ENCODE peak calls at places on chromosomes 7 and 10, in eight cellular contexts. J is A549; C is NCI-H1694; W is midbrain; K is BE2C; S is HTR-8/SVneo; L is WTC11; E is activated effector memory CD4-positive, alpha-beta T cell treated with anti-CD3 and anti-CD28 coated beads, Interleukin-2, amount 50 U/mL, for 16 hours. O is an unnamed sample.
A peak's percentile ranks its signal among the peaks of the same experiment; 100 is the strongest.

GRCh38 chr7:31373337-31374289 is 33.1 kb upstream of the NEUROD6 start:
- DNase-seq in S (peak; percentile 47), W (peak; percentile 31), L (peak; percentile 74), K (peak; percentile 56), E (no peak), C (peak; percentile 83), J (peak; percentile 78), O (peak; percentile 54)

GRCh38 chr7:154975984-154976383 is 26.9 kb downstream of the PAXIP1 start:
- DNase-seq in K (no peak), L (no peak), S (no peak), J (no peak), W (no peak), E (no peak), C (no peak), O (no peak)

GRCh38 chr10:34256216-34256615 is 558.9 kb downstream of the PARD3 start:
- DNase-seq in K (no peak), W (no peak), L (no peak), J (no peak), E (no peak), S (no peak), C (no peak), O (no peak)

GRCh38 chr10:43227911-43228782 is 38.7 kb downstream of the RASGEF1A start:
- DNase-seq in W (no peak), L (peak; percentile 11), J (no peak), K (peak; percentile 2), S (no peak), E (peak; percentile 58), C (no peak), O (peak; percentile 12)

GRCh38 chr7:45652630-45653029 is 78.5 kb downstream of the ADCY1 start:
- DNase-seq in E (no peak), W (no peak), S (no peak), L (no peak), K (no peak), J (no peak), C (no peak), O (no peak)

GRCh38 chr10:98407017-98407743 is 7.8 kb downstream of the PYROXD2 start:
- DNase-seq in J (no peak), W (no peak), L (no peak), S (no peak), C (no peak), E (no peak), K (no peak), O (no peak)

GRCh38 chr10:83723080-83723479 is 416.2 kb upstream of the GHITM start:
- DNase-seq in W (no peak), K (no peak), S (no peak), E (no peak), L (no peak), C (no peak), J (no peak), O (no peak)

GRCh38 chr10:110584006-110584405 is 16.5 kb downstream of the SMC3 start:
- DNase-seq in S (no peak), J (no peak), C (no peak), K (no peak), W (no peak), L (no peak), E (no peak), O (no peak)

GRCh38 chr7:36795451-36796021 is 71.2 kb upstream of the AOAH start:
- DNase-seq in L (no peak), S (no peak), J (no peak), W (no peak), C (no peak), E (no peak), K (no peak), O (no peak)

GRCh38 chr10:3248526-3249255 is 76.1 kb upstream of the PITRM1 start:
- DNase-seq in K (no peak), L (no peak), J (peak; percentile 77), S (peak; percentile 64), C (no peak), W (no peak), E (no peak), O (no peak)

GRCh38 chr10:130666215-130666614 is 530.0 kb downstream of the GLRX3 start:
- DNase-seq in J (no peak), W (no peak), K (no peak), E (no peak), C (no peak), L (no peak), S (no peak), O (no peak)

GRCh38 chr7:16991551-16991950 is 109.8 kb upstream of the AGR3 start:
- DNase-seq in K (no peak), E (no peak), L (no peak), S (no peak), W (no peak), J (no peak), C (no peak), O (no peak)

GRCh38 chr10:59907918-59908807 is 1.8 kb upstream of the CCDC6 start:
- DNase-seq in K (no peak), C (no peak), J (peak; percentile 80), E (peak; percentile 77), W (peak; percentile 65), L (peak; percentile 64), S (peak; percentile 62), O (no peak)

GRCh38 chr10:49355221-49355620 is 40.7 kb downstream of the DRGX start:
- DNase-seq in C (no peak), W (no peak), E (no peak), J (no peak), L (no peak), K (no peak), S (no peak), O (no peak)

GRCh38 chr7:28980504-28981281 is 22.6 kb upstream of the TRIL start:
- DNase-seq in E (no peak), C (no peak), W (peak; percentile 65), S (no peak), K (no peak), L (no peak), J (no peak), O (no peak)

GRCh38 chr10:70761727-70762350 is 23.3 kb downstream of the TBATA start:
- DNase-seq in K (no peak), S (no peak), W (no peak), L (no peak), E (no peak), C (no peak), J (no peak), O (no peak)

GRCh38 chr7:64621656-64622055 is 44.3 kb upstream of the ZNF107 start:
- DNase-seq in J (no peak), E (no peak), S (no peak), C (no peak), L (no peak), K (no peak), W (no peak), O (no peak)

O was measured in glutamatergic neuron.